ENCODE peak calls at places on chromosome 18, in seven cellular contexts. M is HCT116, K is H1, V is K562, H is GM12878, O is HepG2, J is SK-N-SH. L is an unnamed sample.

GRCh38 chr18:11669271-11669947 is 19.7 kb upstream of the GNAL start:
- DNase-seq in M (no peak), H (no peak), O (no peak), J (no peak), V (no peak), K (no peak), L (peak)

GRCh38 chr18:77148289-77148688 is 15.7 kb upstream of the MBP start:
- DNase-seq in K (no peak), H (no peak), M (no peak), V (no peak), J (no peak), O (no peak), L (no peak)

GRCh38 chr18:48636436-48636835 is 97.6 kb downstream of the CTIF start:
- DNase-seq in K (no peak), V (no peak), M (no peak), O (no peak), J (no peak), H (no peak), L (no peak)

GRCh38 chr18:46028536-46028891 is 43.5 kb downstream of the PSTPIP2 start:
- DNase-seq in J (no peak), H (no peak), M (no peak), O (no peak), K (no peak), V (no peak), L (no peak)

GRCh38 chr18:69686861-69687260 is 260.8 kb downstream of the CD226 start:
- DNase-seq in V (no peak), O (no peak), M (no peak), J (no peak), K (no peak), H (no peak), L (no peak)

GRCh38 chr18:10660485-10660884 is 134.7 kb downstream of the NAPG start:
- DNase-seq in J (no peak), M (no peak), H (peak), K (no peak), V (no peak), O (no peak), L (no peak)

GRCh38 chr18:59517446-59518171 is 158.5 kb upstream of the LMAN1 start:
- DNase-seq in V (peak), K (no peak), M (no peak), J (peak), H (no peak), O (peak), L (peak)

GRCh38 chr18:36809590-36810381 is 19.0 kb downstream of the TPGS2 start:
- DNase-seq in O (peak), H (peak), K (no peak), M (peak), J (peak), V (peak), L (peak)

GRCh38 chr18:32295604-32296003 is 105.8 kb downstream of the MEP1B start:
- DNase-seq in K (no peak), O (no peak), H (no peak), V (no peak), M (no peak), J (no peak), L (no peak)

GRCh38 chr18:48303883-48304282 is 105.3 kb downstream of the ZBTB7C start:
- DNase-seq in M (no peak), H (no peak), O (no peak), V (no peak), J (no peak), K (no peak), L (no peak)

GRCh38 chr18:24274822-24275221 is 122.8 kb downstream of the OSBPL1A start:
- DNase-seq in O (no peak), H (no peak), M (no peak), V (no peak), J (no peak), K (no peak), L (no peak)

GRCh38 chr18:34631071-34631470 is 79.0 kb upstream of the DTNA start:
- DNase-seq in H (no peak), O (no peak), K (no peak), J (no peak), V (no peak), M (no peak), L (no peak)

GRCh38 chr18:7697306-7697705 is 130.2 kb downstream of the PTPRM start:
- DNase-seq in V (no peak), J (no peak), M (no peak), K (no peak), H (no peak), O (no peak), L (no peak)

GRCh38 chr18:76943542-76944339 is 121.4 kb downstream of the ZNF236 start:
- DNase-seq in O (no peak), V (no peak), J (no peak), M (no peak), H (no peak), K (no peak), L (no peak)

GRCh38 chr18:28984731-28985130 is 807.8 kb upstream of the CDH2 start:
- DNase-seq in V (no peak), H (no peak), M (no peak), J (no peak), K (no peak), O (no peak), L (no peak)

GRCh38 chr18:45103319-45104070 is 422.8 kb downstream of the SETBP1 start:
- DNase-seq in H (peak), V (no peak), O (no peak), M (no peak), K (no peak), J (no peak), L (no peak)

GRCh38 chr18:76822510-76823165 is at the start of gene ZNF236:
- DNase-seq in J (peak), O (peak), H (no peak), K (no peak), V (peak), M (no peak), L (peak)

GRCh38 chr18:32081881-32082280 is 9.8 kb upstream of the RNF138 start:
- DNase-seq in O (no peak), V (no peak), K (no peak), J (no peak), M (no peak), H (no peak), L (no peak)

GRCh38 chr18:35912332-35912731 is 60.1 kb upstream of the RMP24 start:
- DNase-seq in J (no peak), M (no peak), K (no peak), V (no peak), H (no peak), O (no peak), L (no peak)

DNA sequence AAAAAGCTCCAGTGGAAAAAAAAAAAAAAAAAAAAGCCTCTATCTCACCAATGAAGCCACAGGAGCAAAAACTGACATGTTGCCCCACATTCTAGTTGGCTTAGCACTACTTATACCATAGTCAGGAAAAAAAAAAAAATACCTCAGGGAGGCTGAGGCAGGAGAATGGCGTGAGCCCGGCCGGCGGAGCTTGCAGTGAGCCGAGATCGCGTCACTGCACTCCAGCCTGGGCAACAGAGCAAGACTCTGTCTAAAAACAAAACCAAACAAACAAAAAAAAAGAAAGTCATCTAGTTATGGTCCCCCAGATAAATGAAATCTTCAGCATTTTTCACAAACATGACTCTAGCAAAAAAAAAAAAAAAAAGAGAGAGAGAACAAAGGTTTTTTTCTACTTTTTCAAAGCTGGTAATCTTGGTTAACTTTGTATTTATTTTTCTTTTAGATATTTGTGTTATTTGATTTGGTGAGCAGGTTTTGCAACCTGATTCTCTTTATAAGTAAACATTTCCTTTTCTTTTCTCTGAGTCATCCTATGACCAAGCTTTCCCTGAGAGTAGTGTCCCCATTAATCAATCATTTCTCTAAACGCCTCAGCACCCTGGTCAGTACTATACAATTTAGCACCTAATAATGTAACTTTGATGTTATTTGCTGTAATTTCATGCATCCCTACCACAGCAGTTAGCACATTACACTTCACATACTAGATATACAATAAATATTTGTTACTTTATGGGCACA is 273.7 kb upstream of the PIK3C3 start:
- DNase-seq in M (no peak), K (no peak), J (no peak), O (no peak), V (no peak), H (no peak), L (no peak)
- TF ChIP-seq JUND in M (no peak), K (no peak), J (no peak), O (no peak), V (no peak), H (no peak), L (no peak)

GRCh38 chr18:26488417-26489009 is 59.8 kb downstream of the KCTD1 start:
- DNase-seq in V (no peak), J (no peak), O (no peak), M (no peak), K (no peak), H (no peak), L (no peak)
- TF ChIP-seq JUND in V (no peak), J (no peak), O (no peak), M (no peak), K (no peak), H (no peak), L (no peak)

DNA sequence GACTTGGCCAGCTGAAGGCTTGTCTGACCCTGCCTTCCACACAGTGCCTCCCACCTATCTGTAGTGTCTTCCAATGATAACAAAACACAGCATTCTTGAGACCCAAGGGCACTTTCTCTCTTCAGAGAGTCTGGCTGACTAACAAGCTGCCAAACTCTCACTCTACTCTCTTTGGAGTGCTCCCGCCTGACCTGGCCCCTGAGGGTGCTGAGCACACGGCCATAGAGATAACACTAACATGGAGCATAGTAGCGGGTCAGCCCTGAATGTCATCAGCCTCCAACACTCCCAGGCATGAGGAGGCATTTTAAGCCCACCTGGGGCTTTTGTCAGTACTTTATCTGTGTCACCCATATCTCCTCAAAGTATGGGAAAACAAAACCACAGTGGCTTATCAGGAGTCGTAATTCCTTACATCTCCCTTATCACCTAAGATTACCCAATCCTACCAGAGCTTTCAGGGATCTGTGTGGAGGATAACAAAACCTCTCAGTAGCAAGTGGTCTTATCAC is 160.3 kb upstream of the TCF4 start:
- DNase-seq in V (peak), J (no peak), K (no peak), O (no peak), H (no peak), M (no peak), L (no peak)
- TF ChIP-seq JUND in V (peak), J (no peak), K (no peak), O (no peak), H (no peak), M (no peak), L (no peak)

GRCh38 chr18:25825066-25825465 is 265.3 kb downstream of the SS18 start:
- DNase-seq in O (no peak), H (no peak), J (no peak), K (no peak), V (no peak), M (no peak), L (no peak)
- TF ChIP-seq JUND in O (no peak), H (no peak), J (no peak), K (no peak), V (no peak), M (no peak), L (no peak)

DNA sequence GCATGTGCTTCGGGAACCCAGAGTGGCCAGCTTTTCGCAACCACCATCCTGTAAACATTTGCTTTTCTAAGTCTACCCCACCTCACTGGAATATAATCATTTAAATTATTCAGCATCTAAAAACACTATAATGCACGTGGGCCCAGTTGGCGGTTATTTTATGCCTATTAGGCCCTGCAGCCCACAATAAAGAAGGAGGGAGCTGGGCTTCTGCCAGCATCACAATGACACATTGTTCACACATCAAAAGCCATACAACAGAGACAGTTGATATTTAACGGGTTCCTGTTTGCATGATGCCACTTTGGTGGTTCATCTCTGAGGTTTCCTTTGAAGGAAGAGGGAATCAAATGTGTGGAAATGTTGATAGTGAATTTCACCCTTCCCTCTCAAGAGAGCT is 916.0 kb upstream of the CELF4 start:
- DNase-seq in K (no peak), M (no peak), V (no peak), O (no peak), J (no peak), H (no peak), L (no peak)
- TF ChIP-seq JUND in K (no peak), M (no peak), V (no peak), O (no peak), J (no peak), H (no peak), L (no peak)

DNA sequence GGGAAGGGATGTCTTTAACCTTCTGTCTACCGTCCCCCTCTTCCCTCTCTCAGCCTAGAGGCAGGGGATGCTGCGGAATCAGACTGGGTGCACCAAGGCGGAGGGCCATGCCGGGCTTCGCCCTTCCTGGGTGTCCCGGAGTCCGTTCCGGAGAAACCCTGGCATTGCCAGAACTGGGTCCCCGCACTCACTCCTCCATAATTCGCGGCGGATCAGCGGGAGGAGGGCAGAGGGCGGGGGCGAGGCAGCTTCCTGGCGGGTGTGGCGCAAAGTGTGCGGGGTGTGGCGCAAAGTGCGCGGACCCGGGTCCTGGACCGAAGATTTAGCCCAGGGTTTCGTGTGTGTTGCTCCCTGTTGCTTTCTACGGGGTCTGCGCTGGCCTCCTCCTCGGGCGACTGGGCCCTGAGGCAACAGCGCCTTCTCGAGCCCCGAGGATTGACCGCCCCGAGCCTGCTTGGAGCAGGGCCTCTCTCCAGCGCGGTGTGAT is 12.4 kb upstream of the SKOR2 start:
- DNase-seq in O (no peak), K (no peak), J (peak), V (no peak), H (no peak), M (no peak), L (no peak)
- TF ChIP-seq JUND in O (no peak), K (no peak), J (no peak), V (no peak), H (no peak), M (no peak), L (no peak)

DNA sequence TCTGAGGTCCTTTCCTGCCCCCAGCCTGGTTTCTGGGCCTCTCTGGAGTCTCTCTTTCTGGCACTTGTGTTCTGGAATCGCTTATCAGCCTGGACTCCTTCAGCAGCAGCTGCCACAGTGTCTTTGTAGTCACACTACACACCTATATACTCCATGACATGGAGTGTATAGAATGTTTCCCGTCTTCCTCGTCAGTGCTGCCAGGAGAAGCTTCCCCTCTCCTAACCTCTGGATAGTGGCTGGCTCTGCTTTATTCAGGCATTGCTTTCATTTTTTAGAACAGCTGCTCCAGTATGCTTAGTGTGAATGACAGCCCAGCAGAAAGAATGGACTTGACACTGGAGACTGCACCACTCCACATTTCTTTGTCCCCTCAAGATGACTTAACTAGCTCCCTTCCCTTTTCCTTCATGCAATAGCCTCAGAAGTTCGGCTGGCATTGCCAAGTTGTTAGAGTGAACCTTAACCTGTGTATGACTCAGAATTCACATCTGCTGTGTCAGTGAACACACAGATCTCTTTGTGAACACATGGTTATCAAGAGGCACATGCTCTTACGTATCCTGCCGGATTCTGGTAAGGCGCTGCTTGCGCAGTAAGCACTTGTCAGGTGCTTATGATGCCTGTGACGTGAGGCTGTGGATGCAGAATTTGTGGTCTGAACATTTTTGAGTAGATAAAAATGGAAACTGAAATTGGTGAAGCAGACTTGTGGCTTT is 73.8 kb downstream of the NEDD4L start:
- DNase-seq in K (no peak), M (peak), O (peak), J (no peak), H (no peak), V (peak), L (no peak)
- TF ChIP-seq JUND in K (no peak), M (no peak), O (no peak), J (peak), H (no peak), V (peak), L (no peak)